ENCODE peak calls at places on chromosomes 16 and 17, in nine cellular contexts. C, O, F, A, W, G, U, V and P are unnamed samples.
A peak's percentile ranks its signal among the peaks of the same experiment; 100 is the strongest.

GRCh38 chr17:47621293-47622178 is 28.2 kb upstream of the KPNB1 start:
- DNase-seq in G (peak; percentile 90), W (no peak), C (no peak), O (no peak), A (no peak), F (no peak), V (peak; percentile 58), U (peak; percentile 80), P (peak; percentile 77)

GRCh38 chr17:81221842-81222619 is 734 bp downstream of the CEP131 start:
- DNase-seq in G (no peak), W (no peak), O (no peak), C (no peak), A (no peak), F (no peak), U (no peak), V (peak; percentile 81), P (no peak)

GRCh38 chr17:28744104-28744801 is 442 bp downstream of the TRAF4 start:
- DNase-seq in A (peak; percentile 65), U (peak; percentile 26), G (peak; percentile 78), F (peak; percentile 36), O (peak; percentile 42), V (peak; percentile 97), W (peak; percentile 66), C (peak; percentile 56), P (no peak)

GRCh38 chr16:14289692-14290340 is 218.7 kb downstream of the MRTFB start:
- DNase-seq in O (no peak), G (no peak), W (peak; percentile 47), U (no peak), C (no peak), F (no peak), A (peak; percentile 46), V (peak; percentile 87), P (no peak)

GRCh38 chr16:27639588-27640276 is 89.8 kb downstream of the KATNIP start:
- DNase-seq in O (no peak), V (peak; percentile 84), F (peak; percentile 50), C (peak; percentile 40), U (peak; percentile 38), W (peak; percentile 65), A (peak; percentile 10), G (peak; percentile 74), P (peak; percentile 47)

GRCh38 chr17:49390548-49391324 is 23.9 kb downstream of the PHB1 start:
- DNase-seq in F (peak; percentile 32), A (no peak), V (no peak), G (peak; percentile 61), C (no peak), W (no peak), U (no peak), O (no peak), P (no peak)

GRCh38 chr17:81251943-81252301 is 12.8 kb downstream of the NDUFAF8 start:
- DNase-seq in O (no peak), C (peak; percentile 94), U (no peak), A (no peak), V (peak; percentile 72), W (peak; percentile 80), G (no peak), F (no peak), P (no peak)

GRCh38 chr17:43175213-43176118 is 4.5 kb downstream of the NBR1 start:
- DNase-seq in O (no peak), W (no peak), G (peak; percentile 69), V (no peak), U (no peak), A (no peak), C (no peak), F (no peak), P (no peak)

GRCh38 chr17:81682565-81683207 is 911 bp downstream of the ARL16 start:
- DNase-seq in U (no peak), A (no peak), F (no peak), C (no peak), G (peak; percentile 17), V (peak; percentile 54), O (no peak), W (peak; percentile 37), P (no peak)